ENCODE peak calls at places on chromosomes 11 and 22, in four cellular contexts. P is EH, N is fibroblast of the conjunctiva, H is mesothelial cell of epicardium. O is an unnamed sample.

GRCh38 chr11:74634537-74634936 is 42.2 kb downstream of the POLD3 start:
- DNase-seq in N (peak), P (peak), H (no peak), O (no peak)

GRCh38 chr22:38104084-38104483 is 6.4 kb downstream of the BAIAP2L2 start:
- DNase-seq in H (no peak), P (peak), N (no peak), O (no peak)

GRCh38 chr11:79406376-79406775 is 34.5 kb downstream of the TENM4 start:
- DNase-seq in N (no peak), P (no peak), H (no peak), O (no peak)

GRCh38 chr11:108854366-108854765 is 189.5 kb downstream of the DDX10 start:
- DNase-seq in H (no peak), N (no peak), P (no peak), O (no peak)

GRCh38 chr11:104522650-104523049 is 358.7 kb upstream of the PDGFD start:
- DNase-seq in N (no peak), H (no peak), P (no peak), O (no peak)

GRCh38 chr11:68942751-68943271 is 38.0 kb downstream of the MRGPRD start:
- DNase-seq in H (no peak), N (no peak), P (peak), O (no peak)

GRCh38 chr11:128931066-128931465 is 11.6 kb downstream of the TP53AIP1 start:
- DNase-seq in P (no peak), H (no peak), N (no peak), O (no peak)

GRCh38 chr11:63560506-63561179 is 2.5 kb downstream of the PLAAT2 start:
- DNase-seq in P (no peak), N (no peak), H (no peak), O (no peak)

GRCh38 chr11:101618691-101619090 is 34.9 kb upstream of the TRPC6 start:
- DNase-seq in N (no peak), H (no peak), P (peak), O (no peak)

O was measured in AG09309.